ENCODE peak calls at places on chromosomes 7 and 10, in six cellular contexts. K, B, C, U, W and S are unnamed samples.

GRCh38 chr7:148623586-148624282 is 33.2 kb downstream of the C7orf33 start:
- ATAC-seq in K (no peak), B (no peak), C (no peak), U (no peak), W (no peak), S (no peak)

GRCh38 chr7:50718876-50719275 is 63.8 kb downstream of the GRB10 start:
- ATAC-seq in K (no peak), B (no peak), C (no peak), U (no peak), W (peak), S (no peak)

GRCh38 chr10:10796774-10797415 is 220.8 kb upstream of the CELF2 start:
- ATAC-seq in K (no peak), B (no peak), C (no peak), U (no peak), W (no peak), S (peak)

GRCh38 chr10:99748823-99749451 is 16.9 kb downstream of the CUTC start:
- ATAC-seq in K (no peak), B (no peak), C (no peak), U (no peak), W (no peak), S (no peak)

GRCh38 chr7:100419660-100420226 is 8.8 kb downstream of the ZCWPW1 start:
- ATAC-seq in K (no peak), B (no peak), C (no peak), U (peak), W (no peak), S (no peak)

GRCh38 chr7:37069336-37069735 is 345.0 kb upstream of the AOAH start:
- ATAC-seq in K (no peak), B (no peak), C (no peak), U (no peak), W (no peak), S (no peak)

GRCh38 chr10:70596110-70596798 is 6.3 kb downstream of the PRF1 start:
- ATAC-seq in K (no peak), B (no peak), C (no peak), U (peak), W (peak), S (no peak)

GRCh38 chr10:6737758-6738463 is 157.8 kb upstream of the PRKCQ start:
- ATAC-seq in K (peak), B (no peak), C (no peak), U (no peak), W (peak), S (no peak)

GRCh38 chr10:62960416-62960815 is 144.2 kb upstream of the EGR2 start:
- ATAC-seq in K (no peak), B (no peak), C (no peak), U (no peak), W (no peak), S (no peak)

GRCh38 chr10:126421745-126422144 is 33.5 kb upstream of the ADAM12 start:
- ATAC-seq in K (no peak), B (no peak), C (no peak), U (no peak), W (no peak), S (no peak)

GRCh38 chr10:95458014-95458413 is 103.2 kb downstream of the SORBS1 start:
- ATAC-seq in K (no peak), B (no peak), C (no peak), U (no peak), W (peak), S (no peak)

GRCh38 chr10:101932182-101932581 is 88.6 kb upstream of the KCNIP2 start:
- ATAC-seq in K (no peak), B (no peak), C (no peak), U (no peak), W (no peak), S (no peak)

GRCh38 chr7:143399151-143399550 is 9.5 kb downstream of the EPHA1 start:
- ATAC-seq in K (no peak), B (no peak), C (no peak), U (peak), W (no peak), S (no peak)

GRCh38 chr10:79322616-79323566 is 24.4 kb upstream of the PPIF start:
- ATAC-seq in K (peak), B (peak), C (peak), U (peak), W (no peak), S (peak)

GRCh38 chr10:35612385-35613106 is 7.4 kb downstream of the GJD4 start:
- ATAC-seq in K (no peak), B (no peak), C (no peak), U (no peak), W (peak), S (no peak)

GRCh38 chr7:152115021-152115718 is 89.7 kb downstream of the GALNT11 start:
- ATAC-seq in K (no peak), B (no peak), C (peak), U (no peak), W (peak), S (no peak)

GRCh38 chr10:12719365-12719764 is 282.1 kb downstream of the CCDC3 start:
- ATAC-seq in K (no peak), B (no peak), C (no peak), U (no peak), W (no peak), S (peak)

GRCh38 chr7:148436571-148436970 is 154.0 kb upstream of the C7orf33 start:
- ATAC-seq in K (peak), B (no peak), C (no peak), U (peak), W (peak), S (no peak)

GRCh38 chr10:69728335-69728861 is 73.3 kb upstream of the COL13A1 start:
- ATAC-seq in K (peak), B (no peak), C (no peak), U (no peak), W (peak), S (no peak)

GRCh38 chr10:12782537-12782936 is 219.0 kb downstream of the CCDC3 start:
- ATAC-seq in K (peak), B (peak), C (no peak), U (peak), W (peak), S (no peak)

GRCh38 chr7:76346778-76347177 is 12.0 kb downstream of the YWHAG start:
- ATAC-seq in K (no peak), B (no peak), C (peak), U (no peak), W (no peak), S (peak)

GRCh38 chr10:4651404-4652037 is 174.5 kb upstream of the AKR1E2 start:
- ATAC-seq in K (no peak), B (no peak), C (no peak), U (no peak), W (no peak), S (no peak)

GRCh38 chr10:11397980-11398580 is 213.4 kb downstream of the USP6NL start:
- ATAC-seq in K (no peak), B (no peak), C (no peak), U (no peak), W (no peak), S (peak)

GRCh38 chr10:74202356-74202755 is 51.3 kb downstream of the ADK start:
- ATAC-seq in K (no peak), B (no peak), C (no peak), U (no peak), W (no peak), S (no peak)

GRCh38 chr10:4073912-4074311 is 288.9 kb upstream of the KLF6 start:
- ATAC-seq in K (no peak), B (no peak), C (no peak), U (no peak), W (no peak), S (peak)

GRCh38 chr10:129641351-129641750 is 174.3 kb downstream of the MGMT start:
- ATAC-seq in K (no peak), B (no peak), C (no peak), U (no peak), W (no peak), S (no peak)

GRCh38 chr10:4241724-4242345 is 456.8 kb upstream of the KLF6 start:
- ATAC-seq in K (peak), B (no peak), C (peak), U (no peak), W (no peak), S (peak)

DNA sequence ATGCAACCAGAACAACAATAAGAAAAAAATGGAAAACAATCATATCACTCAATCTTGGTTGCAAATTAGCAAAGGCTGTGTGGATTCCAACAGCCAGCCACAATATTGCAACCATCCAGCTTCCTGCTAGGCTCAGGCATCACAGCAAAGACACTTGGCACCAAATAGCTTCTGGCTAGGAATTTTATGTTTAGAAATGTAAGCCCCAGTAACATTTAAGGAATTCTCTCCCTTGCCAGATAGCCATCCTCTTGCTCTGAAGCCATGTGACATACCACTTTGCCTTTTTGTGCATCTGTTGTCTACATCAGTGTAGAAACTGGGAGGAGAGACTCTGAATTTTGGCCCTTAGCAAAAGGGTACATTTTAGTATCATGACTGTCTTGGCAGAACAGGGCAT is 22.2 kb downstream of the MKX start:
- ATAC-seq in K (no peak), B (no peak), C (no peak), U (no peak), W (no peak), S (peak)
- TF ChIP-seq POLR2AphosphoS5 in K (no peak), B (no peak), C (no peak), U (no peak), W (no peak), S (peak)

DNA sequence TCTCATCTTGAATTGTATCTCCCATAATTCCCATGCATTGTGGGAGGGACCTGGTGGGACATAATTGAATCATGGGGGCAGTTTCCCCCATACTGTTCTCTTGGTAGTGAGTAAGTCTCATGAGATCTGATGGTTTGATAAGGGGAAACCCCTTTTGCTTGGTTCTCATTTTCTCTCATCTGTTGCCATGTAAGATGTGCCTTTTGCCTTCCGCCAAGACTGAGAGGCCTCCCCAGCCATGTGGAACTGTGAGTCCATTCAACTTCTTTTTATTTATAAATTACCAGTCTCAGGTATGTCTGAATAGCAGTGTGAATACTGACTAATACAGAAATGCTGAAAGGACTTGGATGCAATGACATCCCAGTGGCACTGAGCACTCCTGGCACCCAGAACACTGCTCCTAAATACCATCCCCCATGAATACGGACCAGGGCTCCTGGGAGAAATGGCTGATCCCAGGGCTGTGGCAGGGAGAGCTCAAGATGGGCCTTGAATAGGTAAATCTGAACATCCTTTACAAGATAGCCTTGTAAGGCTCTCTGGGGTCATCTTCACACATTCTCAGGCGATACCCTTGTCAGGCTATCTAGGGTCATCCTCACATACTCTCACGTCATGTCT is 19.4 kb downstream of the ZFAND2A start:
- ATAC-seq in K (no peak), B (peak), C (no peak), U (no peak), W (no peak), S (no peak)
- TF ChIP-seq POLR2A in K (no peak), B (no peak), C (no peak), U (no peak), W (no peak), S (no peak)

DNA sequence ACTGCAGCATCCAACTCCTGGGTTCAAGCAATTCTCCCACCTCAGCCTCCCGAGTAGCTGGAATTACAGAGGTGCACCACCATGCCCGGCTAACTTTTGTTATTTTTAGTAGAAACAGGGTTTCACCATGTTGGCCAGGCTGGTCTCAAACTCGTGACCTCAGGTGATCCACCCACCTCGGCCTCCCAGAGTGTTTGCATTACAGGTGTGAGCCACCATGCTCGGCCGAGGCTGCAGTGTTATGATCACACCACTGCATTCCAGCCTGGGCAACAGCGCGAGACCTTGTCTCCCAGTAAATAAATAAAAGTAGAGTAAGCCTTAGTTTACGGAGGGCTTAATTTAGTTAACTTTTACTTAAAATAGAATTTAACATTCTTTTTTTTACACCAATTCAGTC is 23.7 kb upstream of the IGF2BP3 start:
- ATAC-seq in K (no peak), B (no peak), C (no peak), U (no peak), W (no peak), S (no peak)
- TF ChIP-seq POLR2AphosphoS5 in K (no peak), B (no peak), C (no peak), U (no peak), W (no peak), S (no peak)

GRCh38 chr10:122852261-122852660 is 6.6 kb upstream of the CUZD1 start:
- ATAC-seq in K (peak), B (no peak), C (no peak), U (no peak), W (no peak), S (no peak)
- TF ChIP-seq POLR2A in K (no peak), B (no peak), C (no peak), U (no peak), W (no peak), S (no peak)

GRCh38 chr7:98400538-98401427 is at the start of gene BAIAP2L1:
- ATAC-seq in K (peak), B (peak), C (peak), U (peak), W (peak), S (peak)
- TF ChIP-seq POLR2AphosphoS5 in K (peak), B (no peak), C (no peak), U (peak), W (no peak), S (no peak)

GRCh38 chr10:117542706-117543244 is at the start of gene EMX2:
- ATAC-seq in K (no peak), B (no peak), C (no peak), U (no peak), W (no peak), S (no peak)

GRCh38 chr10:117541405-117541908 is 1.1 kb upstream of the EMX2 start:
- ATAC-seq in K (no peak), B (no peak), C (no peak), U (peak), W (no peak), S (no peak)

GRCh38 chr10:117543245-117543998 is 876 bp downstream of the EMX2 start:
- ATAC-seq in K (no peak), B (no peak), C (no peak), U (no peak), W (no peak), S (no peak)

GRCh38 chr10:117540640-117541404 is 1.7 kb upstream of the EMX2 start:
- ATAC-seq in K (no peak), B (no peak), C (no peak), U (no peak), W (no peak), S (no peak)

DNA sequence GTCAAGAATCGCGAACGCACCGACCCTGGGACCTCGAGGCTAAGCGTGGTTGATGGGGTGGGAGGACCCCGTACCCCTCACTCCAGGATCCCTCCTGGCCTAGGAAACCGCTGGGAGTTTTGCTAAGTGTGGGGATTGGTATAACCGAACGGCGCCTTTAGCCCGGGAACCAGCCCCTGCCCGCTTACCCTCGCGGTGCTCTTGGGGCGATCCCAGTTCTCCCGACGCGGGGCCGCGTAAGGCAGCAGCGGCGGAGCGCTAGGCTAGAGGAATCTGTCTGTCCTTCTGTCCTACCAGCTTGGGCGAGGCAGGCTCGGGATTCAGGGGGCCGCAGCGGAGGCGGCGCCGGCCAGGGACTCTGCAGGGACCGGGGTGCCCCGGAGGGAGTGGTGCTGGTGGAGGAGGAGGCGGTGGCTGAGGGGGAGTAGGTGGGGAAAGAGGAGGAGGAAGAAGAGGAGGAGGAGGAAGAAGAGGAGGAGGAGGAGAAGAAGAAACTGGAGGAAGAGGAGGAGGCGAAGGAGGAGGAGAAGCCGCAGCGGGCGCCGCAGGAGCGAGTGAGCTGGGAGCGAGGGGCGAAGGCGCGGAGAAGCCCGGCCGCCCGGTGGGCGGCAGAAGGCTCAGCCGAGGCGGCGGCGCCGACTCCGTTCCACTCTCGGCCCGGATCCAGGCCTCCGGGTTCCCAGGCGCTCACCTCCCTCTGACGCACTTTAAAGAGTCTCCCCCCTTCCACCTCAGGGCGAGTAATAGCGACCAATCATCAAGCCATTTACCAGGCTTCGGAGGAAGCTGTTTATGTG is 439 bp upstream of the EMX2 start:
- ATAC-seq in K (peak), B (peak), C (no peak), U (peak), W (no peak), S (peak)
- TF ChIP-seq POLR2A in K (no peak), B (no peak), C (no peak), U (no peak), W (no peak), S (no peak)